ENCODE peak calls at places on chromosomes 6 and 20, in six cellular contexts. One of them, this sample, is unnamed.

GRCh38 chr6:95599691-95600090 is 22.4 kb downstream of the MANEA start:
- DNase-seq in tibial artery: no peak
- DNase-seq in GM23338: no peak
- DNase-seq in naive thymus-derived CD4-positive, alpha-beta T cell: no peak
- DNase-seq in OCI-LY7: no peak
- DNase-seq in uterus: no peak
- DNase-seq in this sample: no peak

GRCh38 chr6:144896296-144896695 is 611.2 kb downstream of the UTRN start:
- DNase-seq in tibial artery: no peak
- DNase-seq in GM23338: no peak
- DNase-seq in naive thymus-derived CD4-positive, alpha-beta T cell: no peak
- DNase-seq in OCI-LY7: no peak
- DNase-seq in uterus: no peak
- DNase-seq in this sample: no peak

GRCh38 chr6:77740380-77740779 is 87.5 kb downstream of the MEI4 start:
- DNase-seq in tibial artery: no peak
- DNase-seq in GM23338: peak; percentile 3
- DNase-seq in naive thymus-derived CD4-positive, alpha-beta T cell: no peak
- DNase-seq in OCI-LY7: peak; percentile 21
- DNase-seq in uterus: no peak
- DNase-seq in this sample: no peak

GRCh38 chr6:132643547-132643946 is 15.4 kb downstream of the TAAR1 start:
- DNase-seq in tibial artery: no peak
- DNase-seq in GM23338: no peak
- DNase-seq in naive thymus-derived CD4-positive, alpha-beta T cell: no peak
- DNase-seq in OCI-LY7: peak; percentile 9
- DNase-seq in uterus: no peak
- DNase-seq in this sample: no peak

GRCh38 chr6:125153541-125154183 is at the start of gene TPD52L1:
- DNase-seq in tibial artery: peak; percentile 92
- DNase-seq in GM23338: peak; percentile 91
- DNase-seq in naive thymus-derived CD4-positive, alpha-beta T cell: peak; percentile 35
- DNase-seq in OCI-LY7: peak; percentile 53
- DNase-seq in uterus: peak; percentile 55
- DNase-seq in this sample: peak; percentile 79

GRCh38 chr20:23048283-23049200 is 930 bp downstream of the THBD start:
- DNase-seq in tibial artery: peak; percentile 84
- DNase-seq in GM23338: peak; percentile 84
- DNase-seq in naive thymus-derived CD4-positive, alpha-beta T cell: no peak
- DNase-seq in OCI-LY7: no peak
- DNase-seq in uterus: peak; percentile 24
- DNase-seq in this sample: peak; percentile 71

GRCh38 chr20:44734938-44735337 is 10.7 kb upstream of the KCNK15 start:
- DNase-seq in tibial artery: peak; percentile 84
- DNase-seq in GM23338: peak; percentile 82
- DNase-seq in naive thymus-derived CD4-positive, alpha-beta T cell: no peak
- DNase-seq in OCI-LY7: no peak
- DNase-seq in uterus: no peak
- DNase-seq in this sample: no peak

GRCh38 chr6:135789375-135789774 is 62.1 kb upstream of the PDE7B start:
- DNase-seq in tibial artery: no peak
- DNase-seq in GM23338: no peak
- DNase-seq in naive thymus-derived CD4-positive, alpha-beta T cell: no peak
- DNase-seq in OCI-LY7: no peak
- DNase-seq in uterus: no peak
- DNase-seq in this sample: no peak

GRCh38 chr6:131107166-131107565 is 28.1 kb upstream of the AKAP7 start:
- DNase-seq in tibial artery: no peak
- DNase-seq in GM23338: no peak
- DNase-seq in naive thymus-derived CD4-positive, alpha-beta T cell: no peak
- DNase-seq in OCI-LY7: no peak
- DNase-seq in uterus: no peak
- DNase-seq in this sample: no peak

GRCh38 chr20:46156065-46156464 is 38.0 kb downstream of the CD40 start:
- DNase-seq in tibial artery: no peak
- DNase-seq in GM23338: no peak
- DNase-seq in naive thymus-derived CD4-positive, alpha-beta T cell: no peak
- DNase-seq in OCI-LY7: no peak
- DNase-seq in uterus: no peak
- DNase-seq in this sample: no peak

GRCh38 chr6:141532211-141532610 is 600.5 kb upstream of the GJE1 start:
- DNase-seq in tibial artery: no peak
- DNase-seq in GM23338: no peak
- DNase-seq in naive thymus-derived CD4-positive, alpha-beta T cell: no peak
- DNase-seq in OCI-LY7: no peak
- DNase-seq in uterus: no peak
- DNase-seq in this sample: no peak

GRCh38 chr6:81655696-81656095 is 96.8 kb downstream of the TENT5A start:
- DNase-seq in tibial artery: no peak
- DNase-seq in GM23338: no peak
- DNase-seq in naive thymus-derived CD4-positive, alpha-beta T cell: no peak
- DNase-seq in OCI-LY7: no peak
- DNase-seq in uterus: no peak
- DNase-seq in this sample: no peak

GRCh38 chr6:45504947-45505346 is 127.2 kb upstream of the SUPT3H start:
- DNase-seq in tibial artery: no peak
- DNase-seq in GM23338: peak; percentile 83
- DNase-seq in naive thymus-derived CD4-positive, alpha-beta T cell: no peak
- DNase-seq in OCI-LY7: no peak
- DNase-seq in uterus: no peak
- DNase-seq in this sample: peak; percentile 40

GRCh38 chr6:34745277-34746103 is 11.8 kb upstream of the SNRPC start:
- DNase-seq in tibial artery: no peak
- DNase-seq in GM23338: no peak
- DNase-seq in naive thymus-derived CD4-positive, alpha-beta T cell: no peak
- DNase-seq in OCI-LY7: no peak
- DNase-seq in uterus: no peak
- DNase-seq in this sample: peak; percentile 77

DNA sequence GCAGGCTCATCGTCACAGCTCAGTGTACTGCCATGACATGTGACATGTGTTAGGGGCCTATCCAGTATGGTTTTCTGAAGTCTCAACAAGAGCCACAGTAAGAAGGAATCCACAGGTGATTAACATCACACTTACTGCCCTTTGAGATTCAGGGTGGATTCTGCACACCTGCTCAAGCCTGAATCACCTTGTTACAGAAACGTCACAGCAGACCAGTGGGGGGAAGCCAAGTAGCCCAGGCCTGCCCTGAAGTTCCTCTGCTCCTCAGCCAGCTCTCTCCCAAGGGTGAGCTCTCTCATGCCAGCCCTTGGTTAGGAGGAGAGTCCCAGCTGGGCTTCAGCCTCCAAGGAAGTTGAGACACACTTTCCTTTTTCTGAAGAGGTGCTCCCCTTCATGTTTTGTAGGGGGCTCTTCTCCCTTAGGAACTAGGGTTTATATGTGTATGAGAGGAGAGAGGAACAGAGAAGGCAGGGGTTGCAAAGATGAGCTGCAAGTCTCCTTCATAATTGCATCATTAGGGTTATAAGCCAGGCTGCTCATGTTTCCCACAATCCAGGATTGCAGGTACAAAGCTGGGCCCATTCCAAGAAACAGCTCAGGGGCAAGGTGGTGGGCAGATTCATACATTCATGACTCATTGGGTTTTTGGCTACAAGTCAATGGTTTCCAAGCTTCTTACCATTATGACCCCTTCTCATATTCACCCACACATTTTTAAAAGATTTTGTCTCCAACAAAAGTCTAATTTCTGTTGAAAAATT is 11.6 kb downstream of the GSS start:
- DNase-seq in tibial artery: no peak
- DNase-seq in GM23338: no peak
- DNase-seq in naive thymus-derived CD4-positive, alpha-beta T cell: no peak
- DNase-seq in OCI-LY7: no peak
- DNase-seq in uterus: no peak
- DNase-seq in this sample: no peak
- H3K4me1 ChIP-seq in tibial artery: no peaks in the 10 kb centered on the region
- H3K4me1 ChIP-seq in GM23338: no peaks in the 10 kb centered on the region
- H3K4me1 ChIP-seq in naive thymus-derived CD4-positive, alpha-beta T cell: no peaks in the 10 kb centered on the region
- H3K4me1 ChIP-seq in OCI-LY7: peaks cover 2% of the 10 kb centered on the region
- H3K4me1 ChIP-seq in uterus: no peaks in the 10 kb centered on the region
- H3K4me1 ChIP-seq in this sample: no peaks in the 10 kb centered on the region

GRCh38 chr6:83333500-83333899 is 97.4 kb downstream of the ME1 start:
- DNase-seq in tibial artery: no peak
- DNase-seq in GM23338: no peak
- DNase-seq in naive thymus-derived CD4-positive, alpha-beta T cell: no peak
- DNase-seq in OCI-LY7: no peak
- DNase-seq in uterus: no peak
- DNase-seq in this sample: no peak
- H3K4me3 ChIP-seq in tibial artery: no peak overlapping the region
- H3K4me3 ChIP-seq in GM23338: peak overlapping the region; percentile 6
- H3K4me3 ChIP-seq in naive thymus-derived CD4-positive, alpha-beta T cell: no peak overlapping the region
- H3K4me3 ChIP-seq in OCI-LY7: no peak overlapping the region
- H3K4me3 ChIP-seq in uterus: no peak overlapping the region
- H3K4me3 ChIP-seq in this sample: no peak overlapping the region

GRCh38 chr6:169088761-169089160 is 164.9 kb downstream of the THBS2 start:
- DNase-seq in tibial artery: no peak
- DNase-seq in GM23338: no peak
- DNase-seq in naive thymus-derived CD4-positive, alpha-beta T cell: no peak
- DNase-seq in OCI-LY7: no peak
- DNase-seq in uterus: no peak
- DNase-seq in this sample: no peak

GRCh38 chr6:169084067-169084466 is 169.6 kb downstream of the THBS2 start:
- DNase-seq in tibial artery: no peak
- DNase-seq in GM23338: no peak
- DNase-seq in naive thymus-derived CD4-positive, alpha-beta T cell: no peak
- DNase-seq in OCI-LY7: no peak
- DNase-seq in uterus: no peak
- DNase-seq in this sample: no peak

GRCh38 chr6:169085466-169085865 is 168.2 kb downstream of the THBS2 start:
- DNase-seq in tibial artery: no peak
- DNase-seq in GM23338: no peak
- DNase-seq in naive thymus-derived CD4-positive, alpha-beta T cell: no peak
- DNase-seq in OCI-LY7: no peak
- DNase-seq in uterus: no peak
- DNase-seq in this sample: no peak

GRCh38 chr6:169086020-169086419 is 167.6 kb downstream of the THBS2 start:
- DNase-seq in tibial artery: no peak
- DNase-seq in GM23338: no peak
- DNase-seq in naive thymus-derived CD4-positive, alpha-beta T cell: no peak
- DNase-seq in OCI-LY7: no peak
- DNase-seq in uterus: no peak
- DNase-seq in this sample: peak; percentile 7

GRCh38 chr6:169087436-169088046 is 166.1 kb downstream of the THBS2 start:
- DNase-seq in tibial artery: no peak
- DNase-seq in GM23338: peak; percentile 17
- DNase-seq in naive thymus-derived CD4-positive, alpha-beta T cell: no peak
- DNase-seq in OCI-LY7: no peak
- DNase-seq in uterus: no peak
- DNase-seq in this sample: peak; percentile 14
- H3K27ac ChIP-seq in tibial artery: peak overlapping the region; percentile 30
- H3K27ac ChIP-seq in GM23338: no peak overlapping the region
- H3K27ac ChIP-seq in naive thymus-derived CD4-positive, alpha-beta T cell: no peak overlapping the region
- H3K27ac ChIP-seq in OCI-LY7: no peak overlapping the region
- H3K27ac ChIP-seq in uterus: peak overlapping the region; percentile 24
- H3K27ac ChIP-seq in this sample: no peak overlapping the region

DNA sequence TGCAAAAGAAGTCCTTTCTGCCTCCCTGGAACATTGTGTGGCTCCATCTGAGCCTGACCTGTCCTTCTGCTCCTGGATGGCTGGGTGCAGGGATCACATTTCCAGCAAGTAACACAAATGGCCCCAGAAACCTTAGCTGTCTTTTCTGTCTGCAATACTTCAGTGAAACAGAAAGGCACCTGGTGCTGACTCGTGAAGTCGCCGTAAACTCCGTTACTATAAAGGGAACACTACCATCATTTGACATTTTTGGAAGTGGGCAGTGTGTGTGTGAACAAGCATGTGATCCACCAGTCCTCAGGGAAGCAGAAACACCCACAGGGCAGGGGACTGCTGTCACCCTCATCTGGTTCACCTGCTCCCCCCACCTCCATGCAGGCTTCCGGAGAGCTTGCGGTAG is 23.9 kb downstream of the SERPINB6 start:
- DNase-seq in tibial artery: no peak
- DNase-seq in GM23338: no peak
- DNase-seq in naive thymus-derived CD4-positive, alpha-beta T cell: no peak
- DNase-seq in OCI-LY7: no peak
- DNase-seq in uterus: no peak
- DNase-seq in this sample: peak; percentile 14
- H3K4me1 ChIP-seq in tibial artery: peaks cover 7% of the 10 kb centered on the region
- H3K4me1 ChIP-seq in GM23338: peaks cover 22% of the 10 kb centered on the region
- H3K4me1 ChIP-seq in naive thymus-derived CD4-positive, alpha-beta T cell: peaks cover 19% of the 10 kb centered on the region
- H3K4me1 ChIP-seq in OCI-LY7: peaks cover 65% of the 10 kb centered on the region
- H3K4me1 ChIP-seq in uterus: no peaks in the 10 kb centered on the region
- H3K4me1 ChIP-seq in this sample: peaks cover 4% of the 10 kb centered on the region

DNA sequence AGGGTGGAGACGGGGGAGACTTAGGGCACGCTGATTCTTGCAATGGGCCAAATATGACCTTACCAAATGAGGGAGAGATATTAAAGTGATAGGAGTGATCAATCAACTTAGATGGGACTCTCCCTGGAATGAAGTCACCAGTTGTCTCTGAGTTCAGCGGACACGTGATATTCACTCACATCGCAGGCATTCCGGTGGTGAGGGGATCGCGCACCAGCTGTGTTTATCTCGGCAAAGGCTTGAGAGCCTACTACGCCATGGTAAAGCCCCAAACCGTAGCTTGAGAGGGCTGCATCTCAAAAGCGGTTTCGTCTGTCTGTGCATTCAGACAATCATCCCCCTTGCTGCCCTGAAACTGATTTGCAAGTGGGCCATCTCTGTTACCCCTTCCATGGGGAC is 5.5 kb downstream of the BMP7 start:
- DNase-seq in tibial artery: no peak
- DNase-seq in GM23338: peak; percentile 60
- DNase-seq in naive thymus-derived CD4-positive, alpha-beta T cell: no peak
- DNase-seq in OCI-LY7: no peak
- DNase-seq in uterus: no peak
- DNase-seq in this sample: no peak
- H3K4me3 ChIP-seq in tibial artery: no peak overlapping the region
- H3K4me3 ChIP-seq in GM23338: peak overlapping the region; percentile 88
- H3K4me3 ChIP-seq in naive thymus-derived CD4-positive, alpha-beta T cell: no peak overlapping the region
- H3K4me3 ChIP-seq in OCI-LY7: no peak overlapping the region
- H3K4me3 ChIP-seq in uterus: no peak overlapping the region
- H3K4me3 ChIP-seq in this sample: no peak overlapping the region

This sample was measured in lung.